ENCODE peak calls at places on chromosomes 3 and 15, in ten cellular contexts. One of them, this sample, is unnamed.

GRCh38 chr3:14273886-14274517 is 95.4 kb downstream of the LSM3 start:
- DNase-seq in RCC 7860: peak
- DNase-seq in H1: no peak
- DNase-seq in nephron progenitor cell: no peak
- DNase-seq in GM23248: peak
- DNase-seq in A549: peak
- DNase-seq in AG08396: no peak
- DNase-seq in left cardiac atrium: no peak
- DNase-seq in CD4-positive, alpha-beta T cell: no peak
- DNase-seq in Calu3: no peak
- DNase-seq in this sample: peak

GRCh38 chr15:67148196-67148701 is 82.8 kb downstream of the SMAD3 start:
- DNase-seq in RCC 7860: peak
- DNase-seq in H1: no peak
- DNase-seq in nephron progenitor cell: no peak
- DNase-seq in GM23248: peak
- DNase-seq in A549: peak
- DNase-seq in AG08396: no peak
- DNase-seq in left cardiac atrium: no peak
- DNase-seq in CD4-positive, alpha-beta T cell: no peak
- DNase-seq in Calu3: peak
- DNase-seq in this sample: peak

GRCh38 chr15:86066174-86066829 is 13.4 kb upstream of the AGBL1 start:
- DNase-seq in RCC 7860: no peak
- DNase-seq in H1: no peak
- DNase-seq in nephron progenitor cell: no peak
- DNase-seq in GM23248: no peak
- DNase-seq in A549: no peak
- DNase-seq in AG08396: no peak
- DNase-seq in left cardiac atrium: no peak
- DNase-seq in CD4-positive, alpha-beta T cell: no peak
- DNase-seq in Calu3: no peak
- DNase-seq in this sample: no peak

GRCh38 chr3:54967586-54968244 is 39.9 kb upstream of the LRTM1 start:
- DNase-seq in RCC 7860: no peak
- DNase-seq in H1: no peak
- DNase-seq in nephron progenitor cell: no peak
- DNase-seq in GM23248: peak
- DNase-seq in A549: peak
- DNase-seq in AG08396: no peak
- DNase-seq in left cardiac atrium: no peak
- DNase-seq in CD4-positive, alpha-beta T cell: no peak
- DNase-seq in Calu3: no peak
- DNase-seq in this sample: peak

GRCh38 chr3:159819676-159820075 is 169.0 kb upstream of the IL12A start:
- DNase-seq in RCC 7860: no peak
- DNase-seq in H1: no peak
- DNase-seq in nephron progenitor cell: no peak
- DNase-seq in GM23248: no peak
- DNase-seq in A549: no peak
- DNase-seq in AG08396: no peak
- DNase-seq in left cardiac atrium: no peak
- DNase-seq in CD4-positive, alpha-beta T cell: no peak
- DNase-seq in Calu3: no peak
- DNase-seq in this sample: no peak

GRCh38 chr3:18153571-18154173 is 271.5 kb downstream of the SATB1 start:
- DNase-seq in RCC 7860: peak
- DNase-seq in H1: no peak
- DNase-seq in nephron progenitor cell: no peak
- DNase-seq in GM23248: peak
- DNase-seq in A549: peak
- DNase-seq in AG08396: peak
- DNase-seq in left cardiac atrium: no peak
- DNase-seq in CD4-positive, alpha-beta T cell: no peak
- DNase-seq in Calu3: peak
- DNase-seq in this sample: peak

GRCh38 chr3:63390831-63391230 is 112.7 kb downstream of the SYNPR start:
- DNase-seq in RCC 7860: no peak
- DNase-seq in H1: no peak
- DNase-seq in nephron progenitor cell: no peak
- DNase-seq in GM23248: no peak
- DNase-seq in A549: no peak
- DNase-seq in AG08396: no peak
- DNase-seq in left cardiac atrium: no peak
- DNase-seq in CD4-positive, alpha-beta T cell: no peak
- DNase-seq in Calu3: no peak
- DNase-seq in this sample: no peak

GRCh38 chr3:183317886-183318845 is 65.1 kb downstream of the B3GNT5 start:
- DNase-seq in RCC 7860: no peak
- DNase-seq in H1: no peak
- DNase-seq in nephron progenitor cell: no peak
- DNase-seq in GM23248: peak
- DNase-seq in A549: no peak
- DNase-seq in AG08396: no peak
- DNase-seq in left cardiac atrium: no peak
- DNase-seq in CD4-positive, alpha-beta T cell: no peak
- DNase-seq in Calu3: no peak
- DNase-seq in this sample: peak

GRCh38 chr3:114439279-114439678 is 145.5 kb downstream of the TIGIT start:
- DNase-seq in RCC 7860: no peak
- DNase-seq in H1: no peak
- DNase-seq in nephron progenitor cell: no peak
- DNase-seq in GM23248: no peak
- DNase-seq in A549: no peak
- DNase-seq in AG08396: no peak
- DNase-seq in left cardiac atrium: no peak
- DNase-seq in CD4-positive, alpha-beta T cell: no peak
- DNase-seq in Calu3: no peak
- DNase-seq in this sample: peak

GRCh38 chr3:9203317-9203716 is 46.1 kb downstream of the SRGAP3 start:
- DNase-seq in RCC 7860: no peak
- DNase-seq in H1: no peak
- DNase-seq in nephron progenitor cell: no peak
- DNase-seq in GM23248: no peak
- DNase-seq in A549: no peak
- DNase-seq in AG08396: no peak
- DNase-seq in left cardiac atrium: no peak
- DNase-seq in CD4-positive, alpha-beta T cell: no peak
- DNase-seq in Calu3: no peak
- DNase-seq in this sample: no peak

GRCh38 chr3:119418641-119419040 is 44.8 kb downstream of the TMEM39A start:
- DNase-seq in RCC 7860: no peak
- DNase-seq in H1: no peak
- DNase-seq in nephron progenitor cell: no peak
- DNase-seq in GM23248: no peak
- DNase-seq in A549: no peak
- DNase-seq in AG08396: no peak
- DNase-seq in left cardiac atrium: no peak
- DNase-seq in CD4-positive, alpha-beta T cell: no peak
- DNase-seq in Calu3: no peak
- DNase-seq in this sample: peak

GRCh38 chr15:38817427-38818155 is 253.0 kb upstream of the RASGRP1 start:
- DNase-seq in RCC 7860: peak
- DNase-seq in H1: peak
- DNase-seq in nephron progenitor cell: peak
- DNase-seq in GM23248: peak
- DNase-seq in A549: peak
- DNase-seq in AG08396: peak
- DNase-seq in left cardiac atrium: peak
- DNase-seq in CD4-positive, alpha-beta T cell: peak
- DNase-seq in Calu3: peak
- DNase-seq in this sample: peak

GRCh38 chr15:51782357-51782896 is 31.0 kb downstream of the TMOD2 start:
- DNase-seq in RCC 7860: no peak
- DNase-seq in H1: no peak
- DNase-seq in nephron progenitor cell: no peak
- DNase-seq in GM23248: peak
- DNase-seq in A549: peak
- DNase-seq in AG08396: no peak
- DNase-seq in left cardiac atrium: no peak
- DNase-seq in CD4-positive, alpha-beta T cell: no peak
- DNase-seq in Calu3: peak
- DNase-seq in this sample: peak

GRCh38 chr3:43455233-43455632 is 166.6 kb downstream of the ANO10 start:
- DNase-seq in RCC 7860: peak
- DNase-seq in H1: no peak
- DNase-seq in nephron progenitor cell: no peak
- DNase-seq in GM23248: peak
- DNase-seq in A549: peak
- DNase-seq in AG08396: peak
- DNase-seq in left cardiac atrium: no peak
- DNase-seq in CD4-positive, alpha-beta T cell: no peak
- DNase-seq in Calu3: peak
- DNase-seq in this sample: peak

GRCh38 chr3:124606180-124606579 is 124.1 kb upstream of the UMPS start:
- DNase-seq in RCC 7860: no peak
- DNase-seq in H1: no peak
- DNase-seq in nephron progenitor cell: no peak
- DNase-seq in GM23248: no peak
- DNase-seq in A549: no peak
- DNase-seq in AG08396: no peak
- DNase-seq in left cardiac atrium: peak
- DNase-seq in CD4-positive, alpha-beta T cell: no peak
- DNase-seq in Calu3: no peak
- DNase-seq in this sample: no peak

GRCh38 chr3:87359807-87360206 is 83.4 kb upstream of the POU1F1 start:
- DNase-seq in RCC 7860: no peak
- DNase-seq in H1: no peak
- DNase-seq in nephron progenitor cell: no peak
- DNase-seq in GM23248: no peak
- DNase-seq in A549: no peak
- DNase-seq in AG08396: no peak
- DNase-seq in left cardiac atrium: no peak
- DNase-seq in CD4-positive, alpha-beta T cell: no peak
- DNase-seq in Calu3: peak
- DNase-seq in this sample: no peak

GRCh38 chr15:48880070-48880634 is 2.2 kb downstream of the EID1 start:
- DNase-seq in RCC 7860: no peak
- DNase-seq in H1: no peak
- DNase-seq in nephron progenitor cell: no peak
- DNase-seq in GM23248: no peak
- DNase-seq in A549: no peak
- DNase-seq in AG08396: no peak
- DNase-seq in left cardiac atrium: no peak
- DNase-seq in CD4-positive, alpha-beta T cell: no peak
- DNase-seq in Calu3: no peak
- DNase-seq in this sample: no peak

GRCh38 chr15:73388256-73388781 is 19.6 kb upstream of the HCN4 start:
- DNase-seq in RCC 7860: peak
- DNase-seq in H1: no peak
- DNase-seq in nephron progenitor cell: no peak
- DNase-seq in GM23248: peak
- DNase-seq in A549: peak
- DNase-seq in AG08396: no peak
- DNase-seq in left cardiac atrium: no peak
- DNase-seq in CD4-positive, alpha-beta T cell: no peak
- DNase-seq in Calu3: peak
- DNase-seq in this sample: peak

GRCh38 chr15:40098489-40099261 is 10.0 kb downstream of the BMF start:
- DNase-seq in RCC 7860: peak
- DNase-seq in H1: no peak
- DNase-seq in nephron progenitor cell: no peak
- DNase-seq in GM23248: peak
- DNase-seq in A549: peak
- DNase-seq in AG08396: peak
- DNase-seq in left cardiac atrium: peak
- DNase-seq in CD4-positive, alpha-beta T cell: peak
- DNase-seq in Calu3: peak
- DNase-seq in this sample: peak

GRCh38 chr3:12138044-12138443 is 20.7 kb downstream of the TIMP4 start:
- DNase-seq in RCC 7860: peak
- DNase-seq in H1: no peak
- DNase-seq in nephron progenitor cell: peak
- DNase-seq in GM23248: peak
- DNase-seq in A549: peak
- DNase-seq in AG08396: peak
- DNase-seq in left cardiac atrium: peak
- DNase-seq in CD4-positive, alpha-beta T cell: no peak
- DNase-seq in Calu3: peak
- DNase-seq in this sample: peak

GRCh38 chr15:65980824-65981456 is 111.6 kb downstream of the RAB11A start:
- DNase-seq in RCC 7860: peak
- DNase-seq in H1: peak
- DNase-seq in nephron progenitor cell: peak
- DNase-seq in GM23248: peak
- DNase-seq in A549: peak
- DNase-seq in AG08396: peak
- DNase-seq in left cardiac atrium: peak
- DNase-seq in CD4-positive, alpha-beta T cell: no peak
- DNase-seq in Calu3: peak
- DNase-seq in this sample: peak

GRCh38 chr15:34621675-34622074 is 38.2 kb upstream of the GOLGA8B start:
- DNase-seq in RCC 7860: no peak
- DNase-seq in H1: no peak
- DNase-seq in nephron progenitor cell: no peak
- DNase-seq in GM23248: peak
- DNase-seq in A549: peak
- DNase-seq in AG08396: no peak
- DNase-seq in left cardiac atrium: no peak
- DNase-seq in CD4-positive, alpha-beta T cell: no peak
- DNase-seq in Calu3: no peak
- DNase-seq in this sample: peak

GRCh38 chr3:51966016-51966415 is 1.2 kb downstream of the PCBP4 start:
- DNase-seq in RCC 7860: no peak
- DNase-seq in H1: no peak
- DNase-seq in nephron progenitor cell: no peak
- DNase-seq in GM23248: no peak
- DNase-seq in A549: no peak
- DNase-seq in AG08396: no peak
- DNase-seq in left cardiac atrium: no peak
- DNase-seq in CD4-positive, alpha-beta T cell: no peak
- DNase-seq in Calu3: no peak
- DNase-seq in this sample: no peak

GRCh38 chr15:24269166-24269571 is 406.4 kb upstream of the NPAP1 start:
- DNase-seq in RCC 7860: no peak
- DNase-seq in H1: no peak
- DNase-seq in nephron progenitor cell: no peak
- DNase-seq in GM23248: no peak
- DNase-seq in A549: no peak
- DNase-seq in AG08396: no peak
- DNase-seq in left cardiac atrium: no peak
- DNase-seq in CD4-positive, alpha-beta T cell: no peak
- DNase-seq in Calu3: no peak
- DNase-seq in this sample: no peak

GRCh38 chr3:184472723-184473419 is 88.7 kb upstream of the EPHB3 start:
- DNase-seq in RCC 7860: no peak
- DNase-seq in H1: no peak
- DNase-seq in nephron progenitor cell: no peak
- DNase-seq in GM23248: no peak
- DNase-seq in A549: no peak
- DNase-seq in AG08396: no peak
- DNase-seq in left cardiac atrium: peak
- DNase-seq in CD4-positive, alpha-beta T cell: no peak
- DNase-seq in Calu3: no peak
- DNase-seq in this sample: no peak

GRCh38 chr15:63379492-63380150 is 2.0 kb downstream of the CA12 start:
- DNase-seq in RCC 7860: peak
- DNase-seq in H1: no peak
- DNase-seq in nephron progenitor cell: no peak
- DNase-seq in GM23248: peak
- DNase-seq in A549: no peak
- DNase-seq in AG08396: no peak
- DNase-seq in left cardiac atrium: no peak
- DNase-seq in CD4-positive, alpha-beta T cell: no peak
- DNase-seq in Calu3: no peak
- DNase-seq in this sample: no peak

GRCh38 chr3:69090021-69090420 is 5.3 kb downstream of the ARL6IP5 start:
- DNase-seq in RCC 7860: no peak
- DNase-seq in H1: no peak
- DNase-seq in nephron progenitor cell: no peak
- DNase-seq in GM23248: peak
- DNase-seq in A549: no peak
- DNase-seq in AG08396: peak
- DNase-seq in left cardiac atrium: no peak
- DNase-seq in CD4-positive, alpha-beta T cell: no peak
- DNase-seq in Calu3: peak
- DNase-seq in this sample: peak

GRCh38 chr3:31370681-31371080 is 162.0 kb upstream of the STT3B start:
- DNase-seq in RCC 7860: no peak
- DNase-seq in H1: no peak
- DNase-seq in nephron progenitor cell: no peak
- DNase-seq in GM23248: no peak
- DNase-seq in A549: no peak
- DNase-seq in AG08396: no peak
- DNase-seq in left cardiac atrium: no peak
- DNase-seq in CD4-positive, alpha-beta T cell: no peak
- DNase-seq in Calu3: no peak
- DNase-seq in this sample: no peak

This sample was measured in ELR.